ENCODE peak calls at places on chromosomes 6 and 20, in ten cellular contexts. One of them, this sample, is unnamed.
A peak's percentile ranks its signal among the peaks of the same experiment; 100 is the strongest.

GRCh38 chr6:98845201-98846020 is 11.0 kb downstream of the POU3F2 start:
- DNase-seq in H54: peak; percentile 71
- DNase-seq in tibial nerve: peak; percentile 71
- DNase-seq in IMR-90: peak; percentile 78
- DNase-seq in Peyer's patch: peak; percentile 83
- DNase-seq in spleen: peak; percentile 87
- DNase-seq in K562: peak; percentile 76
- DNase-seq in uterus: peak; percentile 50
- DNase-seq in breast epithelium: no peak
- DNase-seq in heart left ventricle: peak; percentile 74
- DNase-seq in this sample: peak; percentile 62

GRCh38 chr20:54557836-54558590 is 82.6 kb downstream of the DOK5 start:
- DNase-seq in IMR-90: peak; percentile 50
- DNase-seq in K562: no peak
- DNase-seq in heart left ventricle: no peak
- DNase-seq in uterus: no peak
- DNase-seq in breast epithelium: no peak
- DNase-seq in tibial nerve: no peak
- DNase-seq in spleen: no peak
- DNase-seq in Peyer's patch: no peak
- DNase-seq in H54: no peak
- DNase-seq in this sample: no peak

GRCh38 chr6:57024321-57024720 is 22.2 kb upstream of the KIAA1586 start:
- DNase-seq in uterus: no peak
- DNase-seq in spleen: no peak
- DNase-seq in K562: no peak
- DNase-seq in H54: no peak
- DNase-seq in heart left ventricle: no peak
- DNase-seq in tibial nerve: no peak
- DNase-seq in Peyer's patch: no peak
- DNase-seq in breast epithelium: no peak
- DNase-seq in IMR-90: no peak
- DNase-seq in this sample: no peak

GRCh38 chr20:44023515-44024371 is 109.1 kb downstream of the TOX2 start:
- DNase-seq in uterus: no peak
- DNase-seq in IMR-90: no peak
- DNase-seq in heart left ventricle: no peak
- DNase-seq in H54: no peak
- DNase-seq in Peyer's patch: no peak
- DNase-seq in breast epithelium: no peak
- DNase-seq in K562: no peak
- DNase-seq in spleen: no peak
- DNase-seq in tibial nerve: no peak
- DNase-seq in this sample: no peak

GRCh38 chr6:125197795-125198269 is 44.3 kb downstream of the TPD52L1 start:
- DNase-seq in K562: peak; percentile 36
- DNase-seq in H54: peak; percentile 6
- DNase-seq in heart left ventricle: peak; percentile 72
- DNase-seq in Peyer's patch: peak; percentile 83
- DNase-seq in uterus: peak; percentile 62
- DNase-seq in tibial nerve: peak; percentile 63
- DNase-seq in spleen: no peak
- DNase-seq in IMR-90: peak; percentile 31
- DNase-seq in breast epithelium: peak; percentile 64
- DNase-seq in this sample: no peak

GRCh38 chr6:163612200-163612599 is 197.7 kb downstream of the QKI start:
- DNase-seq in IMR-90: no peak
- DNase-seq in K562: no peak
- DNase-seq in tibial nerve: no peak
- DNase-seq in breast epithelium: no peak
- DNase-seq in spleen: no peak
- DNase-seq in H54: no peak
- DNase-seq in Peyer's patch: no peak
- DNase-seq in heart left ventricle: no peak
- DNase-seq in uterus: no peak
- DNase-seq in this sample: no peak

GRCh38 chr20:33233129-33233774 is 2.5 kb upstream of the BPIFA1 start:
- DNase-seq in IMR-90: no peak
- DNase-seq in tibial nerve: no peak
- DNase-seq in heart left ventricle: no peak
- DNase-seq in breast epithelium: no peak
- DNase-seq in H54: no peak
- DNase-seq in K562: no peak
- DNase-seq in spleen: no peak
- DNase-seq in Peyer's patch: no peak
- DNase-seq in uterus: no peak
- DNase-seq in this sample: no peak

GRCh38 chr6:163943647-163944395 is 529.3 kb downstream of the QKI start:
- DNase-seq in heart left ventricle: peak; percentile 72
- DNase-seq in IMR-90: peak; percentile 35
- DNase-seq in K562: no peak
- DNase-seq in H54: no peak
- DNase-seq in uterus: no peak
- DNase-seq in spleen: peak; percentile 60
- DNase-seq in breast epithelium: no peak
- DNase-seq in tibial nerve: no peak
- DNase-seq in Peyer's patch: no peak
- DNase-seq in this sample: no peak

GRCh38 chr20:56157530-56158203 is 90.9 kb upstream of the MC3R start:
- DNase-seq in IMR-90: no peak
- DNase-seq in heart left ventricle: no peak
- DNase-seq in spleen: no peak
- DNase-seq in Peyer's patch: no peak
- DNase-seq in breast epithelium: no peak
- DNase-seq in tibial nerve: no peak
- DNase-seq in H54: no peak
- DNase-seq in uterus: no peak
- DNase-seq in K562: no peak
- DNase-seq in this sample: no peak

GRCh38 chr6:72876256-72876655 is 254.4 kb downstream of the KCNQ5 start:
- DNase-seq in spleen: no peak
- DNase-seq in uterus: no peak
- DNase-seq in tibial nerve: no peak
- DNase-seq in IMR-90: no peak
- DNase-seq in heart left ventricle: no peak
- DNase-seq in K562: no peak
- DNase-seq in Peyer's patch: no peak
- DNase-seq in breast epithelium: no peak
- DNase-seq in H54: no peak
- DNase-seq in this sample: no peak

GRCh38 chr6:27873101-27874030 is 38.8 kb downstream of the OR2B2 start:
- DNase-seq in K562: no peak
- DNase-seq in spleen: peak; percentile 93
- DNase-seq in IMR-90: peak; percentile 83
- DNase-seq in heart left ventricle: peak; percentile 65
- DNase-seq in uterus: no peak
- DNase-seq in Peyer's patch: peak; percentile 88
- DNase-seq in tibial nerve: peak; percentile 52
- DNase-seq in breast epithelium: peak; percentile 60
- DNase-seq in H54: no peak
- DNase-seq in this sample: peak; percentile 95

GRCh38 chr6:27872634-27873028 is 39.6 kb downstream of the OR2B2 start:
- DNase-seq in uterus: no peak
- DNase-seq in breast epithelium: no peak
- DNase-seq in H54: no peak
- DNase-seq in K562: no peak
- DNase-seq in IMR-90: no peak
- DNase-seq in tibial nerve: no peak
- DNase-seq in spleen: no peak
- DNase-seq in Peyer's patch: no peak
- DNase-seq in heart left ventricle: no peak
- DNase-seq in this sample: no peak

GRCh38 chr6:27870486-27870885 is 41.7 kb downstream of the OR2B2 start:
- DNase-seq in uterus: no peak
- DNase-seq in H54: no peak
- DNase-seq in Peyer's patch: no peak
- DNase-seq in tibial nerve: no peak
- DNase-seq in heart left ventricle: no peak
- DNase-seq in breast epithelium: no peak
- DNase-seq in IMR-90: no peak
- DNase-seq in spleen: no peak
- DNase-seq in K562: no peak
- DNase-seq in this sample: peak; percentile 58

GRCh38 chr6:27867941-27868705 is 44.1 kb downstream of the OR2B2 start:
- DNase-seq in Peyer's patch: no peak
- DNase-seq in tibial nerve: no peak
- DNase-seq in breast epithelium: no peak
- DNase-seq in IMR-90: peak; percentile 8
- DNase-seq in heart left ventricle: no peak
- DNase-seq in H54: no peak
- DNase-seq in K562: no peak
- DNase-seq in uterus: no peak
- DNase-seq in spleen: no peak
- DNase-seq in this sample: peak; percentile 81

GRCh38 chr6:27871919-27872633 is 40.1 kb downstream of the OR2B2 start:
- DNase-seq in tibial nerve: peak; percentile 81
- DNase-seq in Peyer's patch: peak; percentile 94
- DNase-seq in uterus: peak; percentile 52
- DNase-seq in K562: no peak
- DNase-seq in spleen: peak; percentile 94
- DNase-seq in breast epithelium: peak; percentile 68
- DNase-seq in heart left ventricle: peak; percentile 68
- DNase-seq in H54: no peak
- DNase-seq in IMR-90: peak; percentile 97
- DNase-seq in this sample: peak; percentile 98
- TF ChIP-seq POLR2A in tibial nerve: peak; percentile 76
- TF ChIP-seq POLR2A in Peyer's patch: peak; percentile 95
- TF ChIP-seq POLR2A in uterus: peak; percentile 65
- TF ChIP-seq POLR2A in K562: no peak
- TF ChIP-seq POLR2A in spleen: peak; percentile 95
- TF ChIP-seq POLR2A in breast epithelium: peak; percentile 70
- TF ChIP-seq POLR2A in heart left ventricle: peak; percentile 94
- TF ChIP-seq POLR2A in H54: peak; percentile 96
- TF ChIP-seq POLR2A in IMR-90: peak; percentile 99
- TF ChIP-seq POLR2A in this sample: peak; percentile 99

GRCh38 chr6:36524871-36525270 is 22.4 kb downstream of the STK38 start:
- DNase-seq in H54: no peak
- DNase-seq in uterus: no peak
- DNase-seq in Peyer's patch: no peak
- DNase-seq in IMR-90: no peak
- DNase-seq in K562: no peak
- DNase-seq in breast epithelium: no peak
- DNase-seq in heart left ventricle: no peak
- DNase-seq in tibial nerve: no peak
- DNase-seq in spleen: no peak
- DNase-seq in this sample: no peak

GRCh38 chr6:36523936-36524499 is 23.3 kb downstream of the STK38 start:
- DNase-seq in breast epithelium: no peak
- DNase-seq in Peyer's patch: no peak
- DNase-seq in H54: no peak
- DNase-seq in uterus: no peak
- DNase-seq in IMR-90: no peak
- DNase-seq in heart left ventricle: no peak
- DNase-seq in K562: no peak
- DNase-seq in tibial nerve: no peak
- DNase-seq in spleen: no peak
- DNase-seq in this sample: no peak

GRCh38 chr6:36526066-36526465 is 21.2 kb downstream of the STK38 start:
- DNase-seq in K562: no peak
- DNase-seq in heart left ventricle: no peak
- DNase-seq in IMR-90: no peak
- DNase-seq in breast epithelium: no peak
- DNase-seq in spleen: no peak
- DNase-seq in uterus: no peak
- DNase-seq in H54: no peak
- DNase-seq in tibial nerve: no peak
- DNase-seq in Peyer's patch: no peak
- DNase-seq in this sample: no peak

GRCh38 chr6:36523451-36523850 is 23.8 kb downstream of the STK38 start:
- DNase-seq in heart left ventricle: no peak
- DNase-seq in spleen: no peak
- DNase-seq in IMR-90: no peak
- DNase-seq in uterus: no peak
- DNase-seq in H54: no peak
- DNase-seq in K562: no peak
- DNase-seq in tibial nerve: no peak
- DNase-seq in Peyer's patch: no peak
- DNase-seq in breast epithelium: no peak
- DNase-seq in this sample: no peak

GRCh38 chr6:36525346-36525745 is 21.9 kb downstream of the STK38 start:
- DNase-seq in tibial nerve: no peak
- DNase-seq in uterus: no peak
- DNase-seq in H54: no peak
- DNase-seq in Peyer's patch: no peak
- DNase-seq in K562: no peak
- DNase-seq in spleen: no peak
- DNase-seq in breast epithelium: no peak
- DNase-seq in IMR-90: no peak
- DNase-seq in heart left ventricle: no peak
- DNase-seq in this sample: no peak
- TF ChIP-seq POLR2A in tibial nerve: no peak
- TF ChIP-seq POLR2A in uterus: no peak
- TF ChIP-seq POLR2A in H54: no peak
- TF ChIP-seq POLR2A in Peyer's patch: no peak
- TF ChIP-seq POLR2A in K562: no peak
- TF ChIP-seq POLR2A in spleen: no peak
- TF ChIP-seq POLR2A in breast epithelium: no peak
- TF ChIP-seq POLR2A in IMR-90: no peak
- TF ChIP-seq POLR2A in heart left ventricle: no peak
- TF ChIP-seq POLR2A in this sample: no peak

DNA sequence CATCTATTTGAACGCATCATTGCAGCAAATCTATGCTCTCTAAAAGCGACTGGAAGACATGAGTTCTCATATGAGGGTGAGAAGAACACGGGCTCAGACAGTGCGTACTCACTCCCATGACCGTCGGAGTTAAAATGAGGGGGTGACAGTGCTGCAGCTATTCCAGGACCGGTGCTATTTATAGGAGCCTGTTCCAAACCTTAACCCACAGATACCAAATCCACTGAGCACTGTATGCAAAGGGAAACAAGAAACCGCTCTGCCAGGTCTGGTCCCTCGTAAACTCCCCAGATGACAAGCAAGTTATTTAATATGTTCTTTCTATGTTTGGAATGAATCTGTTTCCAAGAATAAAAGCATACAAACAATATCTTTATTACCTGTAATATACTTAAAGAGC is 22.9 kb downstream of the PPP1R3G start:
- DNase-seq in heart left ventricle: peak; percentile 53
- DNase-seq in IMR-90: no peak
- DNase-seq in breast epithelium: no peak
- DNase-seq in tibial nerve: no peak
- DNase-seq in K562: no peak
- DNase-seq in H54: no peak
- DNase-seq in uterus: no peak
- DNase-seq in spleen: no peak
- DNase-seq in Peyer's patch: no peak
- DNase-seq in this sample: no peak
- TF ChIP-seq POLR2A in heart left ventricle: no peak
- TF ChIP-seq POLR2A in IMR-90: no peak
- TF ChIP-seq POLR2A in breast epithelium: no peak
- TF ChIP-seq POLR2A in tibial nerve: no peak
- TF ChIP-seq POLR2A in K562: no peak
- TF ChIP-seq POLR2A in H54: no peak
- TF ChIP-seq POLR2A in uterus: no peak
- TF ChIP-seq POLR2A in spleen: no peak
- TF ChIP-seq POLR2A in Peyer's patch: no peak
- TF ChIP-seq POLR2A in this sample: no peak

DNA sequence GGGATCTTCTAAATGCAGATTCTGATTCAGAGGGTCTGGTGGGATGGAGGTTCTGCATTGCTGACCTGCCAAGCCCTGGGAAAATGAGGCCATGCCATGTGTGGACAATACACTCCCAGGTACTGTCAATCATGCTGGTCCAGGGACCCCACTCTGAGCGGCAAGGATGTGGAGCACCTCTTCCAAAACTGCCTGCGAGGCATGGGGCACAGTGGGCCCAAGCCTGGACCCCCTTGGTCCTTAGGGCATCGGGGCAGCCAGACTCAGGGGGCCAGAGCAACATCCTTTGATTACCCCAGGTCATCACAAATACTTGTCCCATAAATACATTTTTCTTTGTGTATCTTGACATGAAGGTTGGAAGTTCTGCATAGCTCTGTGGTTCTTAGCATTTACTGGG is 76.8 kb upstream of the NXT1 start:
- DNase-seq in H54: no peak
- DNase-seq in Peyer's patch: no peak
- DNase-seq in K562: no peak
- DNase-seq in spleen: peak; percentile 55
- DNase-seq in tibial nerve: no peak
- DNase-seq in breast epithelium: no peak
- DNase-seq in heart left ventricle: no peak
- DNase-seq in IMR-90: no peak
- DNase-seq in uterus: no peak
- DNase-seq in this sample: no peak
- TF ChIP-seq POLR2A in H54: no peak
- TF ChIP-seq POLR2A in Peyer's patch: no peak
- TF ChIP-seq POLR2A in K562: no peak
- TF ChIP-seq POLR2A in spleen: no peak
- TF ChIP-seq POLR2A in tibial nerve: no peak
- TF ChIP-seq POLR2A in breast epithelium: no peak
- TF ChIP-seq POLR2A in heart left ventricle: no peak
- TF ChIP-seq POLR2A in IMR-90: no peak
- TF ChIP-seq POLR2A in uterus: no peak
- TF ChIP-seq POLR2A in this sample: no peak